ENCODE peak calls at places on chromosomes 7 and 10, in eight cellular contexts. G is Right ventricle myocardium superior; C is stimulated activated CD4-positive, alpha-beta T cell treated with anti-CD3 and anti-CD28 coated beads, Interleukin-1b, Interleukin-23, amount 100 ng/mL, for 24 hours; L is ureter; E is A172; O is activated T-cell treated with anti-CD3 and anti-CD28 coated beads for 1 hour; P is endothelial cell; F is OCI-M1. H is an unnamed sample.

GRCh38 chr7:4261038-4261960 is 420.8 kb upstream of the FOXK1 start:
- DNase-seq in G (no peak), F (no peak), L (no peak), C (no peak), E (no peak), P (no peak), O (no peak), H (no peak)

GRCh38 chr10:113069595-113069994 is 119.5 kb downstream of the TCF7L2 start:
- DNase-seq in O (no peak), F (no peak), C (no peak), P (no peak), L (no peak), G (no peak), E (peak), H (no peak)

GRCh38 chr7:152636436-152636835 is 39.5 kb downstream of the XRCC2 start:
- DNase-seq in G (no peak), C (no peak), P (no peak), F (no peak), L (no peak), E (no peak), O (no peak), H (no peak)

GRCh38 chr10:69955897-69956832 is 96.5 kb upstream of the MACROH2A2 start:
- DNase-seq in F (no peak), E (no peak), P (no peak), G (no peak), O (no peak), L (no peak), C (no peak), H (no peak)

GRCh38 chr10:97412891-97413304 is 11.8 kb upstream of the RRP12 start:
- DNase-seq in C (no peak), O (no peak), F (no peak), L (peak), E (no peak), G (no peak), P (no peak), H (no peak)

GRCh38 chr7:138247081-138247480 is 170.8 kb downstream of the AKR1D1 start:
- DNase-seq in G (no peak), O (no peak), P (no peak), E (no peak), C (no peak), L (no peak), F (no peak), H (no peak)

GRCh38 chr10:20975236-20975635 is 78.1 kb upstream of the NEBL start:
- DNase-seq in O (no peak), C (no peak), P (no peak), E (no peak), F (no peak), L (no peak), G (no peak), H (no peak)

GRCh38 chr7:69439040-69439439 is 159.2 kb upstream of the AUTS2 start:
- DNase-seq in P (no peak), C (no peak), F (no peak), E (no peak), O (no peak), G (no peak), L (no peak), H (no peak)

GRCh38 chr10:77351386-77351785 is 286.2 kb downstream of the KCNMA1 start:
- DNase-seq in G (no peak), E (peak), O (no peak), P (no peak), F (no peak), L (no peak), C (no peak), H (no peak)

GRCh38 chr10:34637419-34637911 is 177.6 kb downstream of the PARD3 start:
- DNase-seq in O (peak), G (peak), P (peak), F (peak), E (peak), C (peak), L (peak), H (no peak)

GRCh38 chr10:104045151-104046089 is 40.3 kb downstream of the COL17A1 start:
- DNase-seq in E (peak), O (no peak), L (no peak), G (no peak), P (peak), C (no peak), F (peak), H (no peak)

GRCh38 chr7:27245798-27246691 is 3.4 kb downstream of the EVX1 start:
- DNase-seq in O (no peak), C (no peak), G (no peak), E (no peak), L (no peak), F (no peak), P (no peak), H (no peak)

GRCh38 chr10:7945025-7945424 is 109.5 kb upstream of the GATA3 start:
- DNase-seq in P (no peak), C (no peak), F (no peak), L (no peak), O (no peak), G (no peak), E (no peak), H (no peak)

GRCh38 chr7:94449151-94449725 is 54.5 kb downstream of the COL1A2 start:
- DNase-seq in G (no peak), P (no peak), L (no peak), O (no peak), C (no peak), E (peak), F (peak), H (no peak)

GRCh38 chr7:108134486-108134885 is 4.3 kb upstream of the LAMB4 start:
- DNase-seq in G (no peak), P (no peak), L (no peak), C (no peak), O (no peak), E (no peak), F (no peak), H (no peak)

GRCh38 chr7:30907527-30908267 is 4.0 kb upstream of the AQP1 start:
- DNase-seq in L (no peak), O (no peak), E (no peak), C (no peak), G (peak), P (no peak), F (no peak), H (no peak)

GRCh38 chr7:85522070-85522469 is 335.2 kb upstream of the SEMA3D start:
- DNase-seq in O (no peak), F (no peak), P (no peak), L (no peak), C (no peak), E (no peak), G (no peak), H (no peak)

GRCh38 chr7:1555046-1555812 is 776 bp downstream of the TMEM184A start:
- DNase-seq in F (no peak), G (no peak), C (no peak), E (peak), L (peak), O (no peak), P (no peak), H (no peak)

GRCh38 chr7:127976722-127977121 is 54.5 kb downstream of the LRRC4 start:
- DNase-seq in C (no peak), G (no peak), E (no peak), F (no peak), O (no peak), L (no peak), P (peak), H (no peak)

GRCh38 chr7:46283852-46284251 is 362.8 kb upstream of the IGFBP3 start:
- DNase-seq in C (no peak), E (no peak), F (no peak), G (peak), P (no peak), L (no peak), O (no peak), H (no peak)

GRCh38 chr7:43752411-43752810 is 6.1 kb upstream of the BLVRA start:
- DNase-seq in C (no peak), P (no peak), L (no peak), G (no peak), O (no peak), E (no peak), F (no peak), H (peak)

GRCh38 chr10:74018241-74018640 is 20.3 kb downstream of the VCL start:
- DNase-seq in L (no peak), O (no peak), C (no peak), F (no peak), P (no peak), E (no peak), G (no peak), H (no peak)

GRCh38 chr7:134058980-134059379 is 68.2 kb upstream of the LRGUK start:
- DNase-seq in L (no peak), E (no peak), P (no peak), F (no peak), G (no peak), O (no peak), C (no peak), H (peak)

GRCh38 chr7:71817931-71818330 is 594.2 kb downstream of the CALN1 start:
- DNase-seq in E (no peak), P (no peak), G (no peak), L (no peak), O (no peak), F (no peak), C (no peak), H (no peak)

GRCh38 chr10:86596266-86596665 is 58.1 kb upstream of the OPN4 start:
- DNase-seq in G (no peak), E (no peak), O (no peak), F (no peak), L (peak), C (no peak), P (no peak), H (no peak)

GRCh38 chr7:33062023-33062781 is at the start of gene NT5C3A:
- DNase-seq in C (peak), L (peak), G (no peak), F (peak), O (no peak), E (peak), P (peak), H (no peak)

GRCh38 chr10:11881477-11882417 is 58.6 kb downstream of the PROSER2 start:
- DNase-seq in L (no peak), P (no peak), C (no peak), O (no peak), F (no peak), G (no peak), E (peak), H (no peak)

H was measured in esophagus muscularis mucosa.